ENCODE peak calls at places on chromosomes 7 and 10, in seven cellular contexts. R is endothelial cell, C is fibroblast of lung, M is A549, U is mucosa of descending colon, K is epithelial cell of esophagus, B is astrocyte of the cerebellum. J is an unnamed sample.
A peak's percentile ranks its signal among the peaks of the same experiment; 100 is the strongest.

GRCh38 chr7:99036531-99037175 is 107.3 kb downstream of the SMURF1 start:
- DNase-seq in B (peak; percentile 65), K (peak; percentile 30), M (peak; percentile 50), R (peak; percentile 51), U (no peak), C (peak; percentile 92), J (no peak)

GRCh38 chr10:12351447-12351846 is 2.1 kb downstream of the CAMK1D start:
- DNase-seq in U (no peak), R (no peak), B (no peak), K (no peak), C (no peak), M (no peak), J (no peak)

GRCh38 chr10:50542871-50543270 is 80.9 kb downstream of the SGMS1 start:
- DNase-seq in M (no peak), K (no peak), C (no peak), R (no peak), B (no peak), U (no peak), J (no peak)

GRCh38 chr7:30770936-30771858 is at the start of gene MINDY4:
- DNase-seq in B (peak; percentile 27), C (peak; percentile 85), M (peak; percentile 83), R (peak; percentile 84), K (peak; percentile 62), U (peak; percentile 77), J (peak; percentile 70)

GRCh38 chr7:47449810-47450586 is 131.9 kb downstream of the TNS3 start:
- DNase-seq in M (no peak), C (peak; percentile 86), K (no peak), B (no peak), R (no peak), U (no peak), J (no peak)

GRCh38 chr7:5550831-5551230 is 127.2 kb upstream of the TNRC18 start:
- DNase-seq in U (no peak), B (no peak), C (no peak), R (no peak), M (no peak), K (no peak), J (no peak)

GRCh38 chr7:91356915-91357314 is 92.7 kb downstream of the FZD1 start:
- DNase-seq in B (no peak), C (no peak), M (no peak), K (no peak), R (no peak), U (no peak), J (no peak)

GRCh38 chr7:83514977-83515376 is 134.0 kb downstream of the SEMA3E start:
- DNase-seq in R (no peak), C (no peak), K (no peak), B (no peak), U (no peak), M (no peak), J (no peak)

GRCh38 chr7:28921822-28922221 is 36.3 kb downstream of the TRIL start:
- DNase-seq in M (peak; percentile 61), K (peak; percentile 74), R (peak; percentile 59), C (peak; percentile 61), B (peak; percentile 55), U (peak; percentile 76), J (peak; percentile 21)

GRCh38 chr7:23378996-23379395 is 79.9 kb downstream of the MALSU1 start:
- DNase-seq in R (no peak), K (no peak), M (no peak), B (no peak), U (no peak), C (no peak), J (no peak)

GRCh38 chr7:155212301-155213015 is 85.2 kb upstream of the INSIG1 start:
- DNase-seq in R (no peak), B (no peak), C (no peak), K (no peak), U (no peak), M (no peak), J (no peak)

GRCh38 chr10:25047902-25048301 is 31.5 kb downstream of the THNSL1 start:
- DNase-seq in C (peak; percentile 94), M (no peak), B (peak; percentile 92), R (no peak), K (peak; percentile 64), U (no peak), J (no peak)

GRCh38 chr10:14483417-14483816 is 152.7 kb upstream of the FRMD4A start:
- DNase-seq in U (no peak), R (no peak), C (no peak), B (no peak), K (no peak), M (no peak), J (no peak)

GRCh38 chr7:16587785-16588184 is 57.8 kb downstream of the ANKMY2 start:
- DNase-seq in U (no peak), C (no peak), K (no peak), R (no peak), M (no peak), B (no peak), J (no peak)

GRCh38 chr7:21572914-21573313 is 30.1 kb downstream of the DNAH11 start:
- DNase-seq in C (no peak), M (no peak), K (no peak), B (no peak), R (no peak), U (no peak), J (no peak)

GRCh38 chr7:21572331-21572730 is 29.5 kb downstream of the DNAH11 start:
- DNase-seq in U (no peak), K (no peak), R (no peak), M (no peak), B (no peak), C (no peak), J (no peak)

GRCh38 chr7:21565614-21566013 is 22.8 kb downstream of the DNAH11 start:
- DNase-seq in B (no peak), K (no peak), C (no peak), M (no peak), U (no peak), R (no peak), J (no peak)

GRCh38 chr7:21566094-21566493 is 23.3 kb downstream of the DNAH11 start:
- DNase-seq in U (no peak), K (no peak), R (no peak), B (no peak), C (no peak), M (no peak), J (no peak)

DNA sequence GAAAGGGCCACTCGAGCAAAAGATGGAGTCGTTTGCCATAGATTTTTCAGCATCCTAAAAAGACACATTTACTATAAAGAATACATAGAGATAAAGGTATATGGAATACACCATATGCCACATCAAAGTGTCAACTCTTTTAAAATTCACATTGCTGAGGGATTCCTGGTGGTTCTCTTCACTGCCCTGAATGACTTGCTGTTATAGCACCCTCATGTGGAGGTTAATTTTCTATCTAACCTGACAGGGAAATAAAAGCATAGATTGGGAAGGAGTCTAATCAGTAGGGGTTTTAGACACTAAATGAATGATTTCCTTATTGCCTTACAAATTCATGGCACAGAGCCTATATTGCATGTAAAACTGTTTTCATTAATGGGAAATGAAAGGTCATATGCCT is 25.9 kb downstream of the DNAH11 start:
- DNase-seq in R (no peak), B (no peak), M (peak; percentile 7), K (no peak), C (no peak), U (no peak), J (no peak)
- TF ChIP-seq CTCF in R (no peak), B (peak; percentile 9), M (peak; percentile 24), K (peak; percentile 31), C (no peak), U (no peak), J (peak; percentile 48)

DNA sequence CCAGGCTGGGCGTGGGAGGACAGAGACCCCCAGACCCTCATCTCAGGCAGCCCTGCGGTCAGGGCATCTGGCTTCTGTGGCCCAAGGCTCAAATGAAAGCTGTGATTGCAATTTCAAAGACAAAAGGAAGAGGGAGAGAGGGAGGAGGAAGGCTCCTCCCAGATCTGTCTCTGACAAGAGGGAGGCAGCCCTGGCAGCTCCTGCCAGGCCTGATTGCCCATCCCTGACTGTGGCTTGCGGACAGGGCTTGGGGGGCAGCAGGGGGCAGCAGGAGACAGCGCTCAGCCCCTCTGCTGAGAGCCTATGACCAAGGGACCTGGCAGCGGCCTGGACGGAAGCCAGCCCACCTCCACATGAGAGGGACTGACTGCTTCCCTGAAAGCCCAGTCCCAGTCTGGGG is 91.8 kb downstream of the PTPRN2 start:
- DNase-seq in B (no peak), K (peak; percentile 4), U (no peak), C (no peak), R (no peak), M (peak; percentile 68), J (no peak)
- TF ChIP-seq CTCF in B (no peak), K (no peak), U (no peak), C (no peak), R (no peak), M (peak; percentile 15), J (no peak)

DNA sequence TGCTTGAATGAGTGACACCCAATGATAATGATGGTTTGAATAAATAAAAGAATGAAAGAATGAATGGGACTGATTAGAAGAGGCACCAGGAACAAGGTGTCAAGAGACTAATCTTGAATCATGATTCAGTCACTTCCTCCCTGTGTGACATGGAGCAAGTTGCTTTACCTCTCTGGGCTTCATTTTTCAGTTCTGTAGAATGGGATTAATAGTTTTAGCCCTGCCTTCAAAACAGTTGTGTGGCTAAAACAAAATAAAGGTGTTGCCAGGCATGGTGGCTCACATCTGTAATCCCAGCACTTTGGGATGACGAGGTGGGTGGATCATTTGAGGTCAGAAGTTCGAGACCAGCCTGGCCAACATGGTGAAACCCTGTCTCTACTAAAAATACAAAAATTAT is 37.6 kb downstream of the MYL10 start:
- DNase-seq in C (no peak), K (no peak), U (no peak), B (no peak), R (no peak), M (no peak), J (no peak)
- TF ChIP-seq CTCF in C (no peak), K (no peak), U (no peak), B (no peak), R (no peak), M (no peak), J (no peak)

GRCh38 chr7:100367676-100368613 is 5.3 kb upstream of the PILRA start:
- DNase-seq in K (no peak), R (no peak), U (peak; percentile 23), M (no peak), B (no peak), C (no peak), J (no peak)

GRCh38 chr7:100369105-100369504 is 4.2 kb upstream of the PILRA start:
- DNase-seq in C (no peak), B (no peak), K (no peak), U (peak; percentile 58), M (no peak), R (no peak), J (no peak)

GRCh38 chr7:100367251-100367620 is 6.1 kb upstream of the PILRA start:
- DNase-seq in U (no peak), B (no peak), K (no peak), M (no peak), C (no peak), R (no peak), J (no peak)

GRCh38 chr7:100364480-100364879 is 6.6 kb downstream of the PILRB start:
- DNase-seq in R (no peak), C (no peak), K (no peak), U (no peak), B (no peak), M (no peak), J (no peak)

GRCh38 chr7:100366411-100367250 is 6.7 kb upstream of the PILRA start:
- DNase-seq in K (peak; percentile 45), U (no peak), B (no peak), M (no peak), C (no peak), R (no peak), J (no peak)
- TF ChIP-seq CTCF in K (no peak), U (no peak), B (no peak), M (no peak), C (no peak), R (no peak), J (no peak)

J was measured in progenitor cell of endocrine pancreas.